ENCODE peak calls at places on chromosomes 4 and X, in four cellular contexts. One of them, this sample, is unnamed.

GRCh38 chr4:37891221-37892159 is 606 bp downstream of the TBC1D1 start:
- DNase-seq in T-helper 1 cell: peak
- DNase-seq in ecto neural progenitor cell: no peak
- DNase-seq in A549: no peak
- DNase-seq in this sample: no peak

GRCh38 chrX:63993936-63994335 is 208.9 kb upstream of the ARHGEF9 start:
- DNase-seq in T-helper 1 cell: no peak
- DNase-seq in ecto neural progenitor cell: no peak
- DNase-seq in A549: no peak
- DNase-seq in this sample: no peak

GRCh38 chr4:20254517-20255250 is 3.0 kb downstream of the SLIT2 start:
- DNase-seq in T-helper 1 cell: no peak
- DNase-seq in ecto neural progenitor cell: peak
- DNase-seq in A549: no peak
- DNase-seq in this sample: no peak

GRCh38 chr4:173520921-173521473 is 9.0 kb downstream of the HAND2 start:
- DNase-seq in T-helper 1 cell: no peak
- DNase-seq in ecto neural progenitor cell: peak
- DNase-seq in A549: no peak
- DNase-seq in this sample: no peak

GRCh38 chr4:93770201-93770600 is 58.4 kb upstream of the ATOH1 start:
- DNase-seq in T-helper 1 cell: no peak
- DNase-seq in ecto neural progenitor cell: no peak
- DNase-seq in A549: no peak
- DNase-seq in this sample: peak

GRCh38 chrX:43971966-43972961 is 926 bp downstream of the NDP start:
- DNase-seq in T-helper 1 cell: no peak
- DNase-seq in ecto neural progenitor cell: no peak
- DNase-seq in A549: no peak
- DNase-seq in this sample: no peak

GRCh38 chrX:40245411-40246140 is 147.8 kb upstream of the BCOR start:
- DNase-seq in T-helper 1 cell: no peak
- DNase-seq in ecto neural progenitor cell: no peak
- DNase-seq in A549: no peak
- DNase-seq in this sample: no peak

GRCh38 chr4:153940916-153941315 is 152.0 kb upstream of the SFRP2 start:
- DNase-seq in T-helper 1 cell: no peak
- DNase-seq in ecto neural progenitor cell: no peak
- DNase-seq in A549: no peak
- DNase-seq in this sample: no peak

GRCh38 chrX:1491851-1492349 is 39.2 kb upstream of the ASMTL start:
- DNase-seq in T-helper 1 cell: peak
- DNase-seq in ecto neural progenitor cell: peak
- DNase-seq in A549: peak
- DNase-seq in this sample: no peak

GRCh38 chr4:101175896-101176676 is 171.2 kb downstream of the PPP3CA start:
- DNase-seq in T-helper 1 cell: no peak
- DNase-seq in ecto neural progenitor cell: no peak
- DNase-seq in A549: no peak
- DNase-seq in this sample: no peak

GRCh38 chr4:89939994-89940393 is 45.3 kb downstream of the MMRN1 start:
- DNase-seq in T-helper 1 cell: no peak
- DNase-seq in ecto neural progenitor cell: no peak
- DNase-seq in A549: no peak
- DNase-seq in this sample: no peak

GRCh38 chr4:42151568-42152506 is 618 bp downstream of the BEND4 start:
- DNase-seq in T-helper 1 cell: peak
- DNase-seq in ecto neural progenitor cell: peak
- DNase-seq in A549: no peak
- DNase-seq in this sample: no peak

GRCh38 chr4:38128478-38129451 is 168.6 kb downstream of the PTTG2 start:
- DNase-seq in T-helper 1 cell: peak
- DNase-seq in ecto neural progenitor cell: no peak
- DNase-seq in A549: peak
- DNase-seq in this sample: no peak

GRCh38 chr4:110164856-110165255 is 33.6 kb downstream of the ELOVL6 start:
- DNase-seq in T-helper 1 cell: peak
- DNase-seq in ecto neural progenitor cell: no peak
- DNase-seq in A549: no peak
- DNase-seq in this sample: no peak